ENCODE peak calls at places on chromosomes 6 and 20, in six cellular contexts. M is hepatocyte, N is MM.1S, A is OCI-LY7, U is HCT116, C is GM23338. Y is an unnamed sample.

GRCh38 chr6:33297956-33298772 is 578 bp downstream of the RGL2 start:
- DNase-seq in M (peak; percentile 79), C (peak; percentile 93), A (peak; percentile 64), U (peak; percentile 80), N (peak; percentile 61), Y (peak; percentile 89)

GRCh38 chr6:25876203-25876602 is 2.2 kb upstream of the SLC17A3 start:
- DNase-seq in M (no peak), C (no peak), A (no peak), U (no peak), N (no peak), Y (no peak)

GRCh38 chr6:132227937-132228336 is 173.3 kb downstream of the MOXD1 start:
- DNase-seq in A (no peak), N (no peak), C (no peak), M (no peak), U (no peak), Y (peak; percentile 69)

GRCh38 chr6:132228894-132229293 is 172.4 kb downstream of the MOXD1 start:
- DNase-seq in M (no peak), C (no peak), U (no peak), A (no peak), N (no peak), Y (no peak)

GRCh38 chr6:4128072-4128471 is 7.3 kb downstream of the ECI2 start:
- DNase-seq in C (no peak), U (no peak), N (no peak), M (no peak), A (no peak), Y (no peak)

GRCh38 chr6:2853766-2854393 is 12.2 kb upstream of the SERPINB1 start:
- DNase-seq in M (peak; percentile 62), A (peak; percentile 70), U (peak; percentile 87), N (no peak), C (peak; percentile 73), Y (peak; percentile 87)

GRCh38 chr20:54062812-54063280 is 7.5 kb downstream of the BCAS1 start:
- DNase-seq in A (peak; percentile 62), N (peak; percentile 67), U (peak; percentile 42), M (peak; percentile 61), C (peak; percentile 62), Y (peak; percentile 75)

GRCh38 chr6:9554806-9555205 is 860.1 kb downstream of the TFAP2A start:
- DNase-seq in A (no peak), C (no peak), N (no peak), M (no peak), U (no peak), Y (no peak)

GRCh38 chr6:53095716-53096115 is 30.5 kb downstream of the FBXO9 start:
- DNase-seq in N (no peak), U (no peak), M (no peak), A (no peak), C (no peak), Y (peak; percentile 72)

GRCh38 chr20:54197621-54198604 is 10.0 kb upstream of the PFDN4 start:
- DNase-seq in N (peak; percentile 28), A (peak; percentile 21), M (peak; percentile 52), U (no peak), C (peak; percentile 45), Y (peak; percentile 85)

GRCh38 chr6:28922841-28923317 is 906 bp downstream of the TRIM27 start:
- DNase-seq in M (peak; percentile 59), N (peak; percentile 36), C (peak; percentile 63), A (peak; percentile 74), U (no peak), Y (peak; percentile 70)

GRCh38 chr6:96947055-96947454 is 22.5 kb downstream of the KLHL32 start:
- DNase-seq in A (no peak), C (no peak), M (no peak), N (peak; percentile 92), U (no peak), Y (no peak)

DNA sequence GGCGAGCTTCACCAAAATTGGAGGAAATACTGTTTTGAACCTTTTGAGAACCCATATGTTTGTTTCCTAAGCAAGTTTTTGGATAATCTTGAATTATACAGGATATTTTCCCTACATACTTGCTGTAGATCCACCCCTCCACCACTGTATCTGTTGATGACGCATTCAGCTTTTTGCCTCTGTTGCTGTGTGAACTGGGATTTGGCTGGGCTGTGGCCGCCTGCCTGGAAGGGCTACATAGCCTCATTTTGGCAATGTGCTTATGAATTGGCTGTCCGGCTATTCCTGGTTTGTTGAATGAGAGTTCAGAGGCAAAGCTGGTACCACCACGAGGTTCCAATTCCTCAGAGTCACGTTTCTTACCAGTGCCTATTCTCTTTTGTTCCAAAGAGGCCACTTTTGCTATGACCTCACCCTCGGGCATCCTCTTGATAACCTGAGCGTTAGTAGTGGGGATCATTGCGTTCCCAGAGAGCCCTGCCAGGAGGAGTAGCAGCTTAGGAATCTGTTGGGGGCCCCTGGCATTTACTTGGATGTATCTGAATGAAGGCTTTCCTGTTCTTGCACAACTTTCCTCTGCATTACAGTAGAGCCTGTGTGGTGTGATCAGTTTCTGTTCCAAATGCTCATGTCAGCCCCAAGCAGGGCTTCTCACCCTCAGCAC is 6.4 kb downstream of the FAM83D start:
- DNase-seq in U (no peak), C (peak; percentile 23), A (no peak), M (no peak), N (no peak), Y (peak; percentile 32)
- H3K4me3 ChIP-seq in U (no peak overlapping the region), C (no peak overlapping the region), A (peak overlapping the region; percentile 14), M (no peak overlapping the region), N (no peak overlapping the region), Y (no peak overlapping the region)

DNA sequence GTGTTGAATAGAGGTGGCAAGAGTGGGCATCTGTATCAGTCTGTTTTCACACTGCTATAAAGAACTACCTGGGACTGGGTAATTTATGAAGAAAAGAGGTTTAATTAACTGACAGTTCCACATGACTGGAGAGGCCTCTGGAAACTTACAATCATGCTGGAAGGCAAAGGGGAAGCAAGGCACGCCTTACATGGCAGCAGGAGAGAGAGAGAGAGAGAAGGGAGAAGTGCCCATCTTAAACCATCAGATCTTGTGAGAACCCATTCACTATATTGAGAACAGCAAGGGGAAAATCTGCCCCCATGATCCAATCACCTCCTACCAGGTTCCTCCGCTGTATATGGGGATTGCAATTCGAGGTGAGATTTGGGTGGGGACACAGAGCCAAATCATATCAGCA is 18.6 kb upstream of the PPP1R14C start:
- DNase-seq in M (no peak), U (no peak), C (no peak), N (no peak), A (no peak), Y (no peak)
- TF ChIP-seq EZH2phosphoT487 in M (no peak), U (no peak), C (no peak), N (no peak), A (no peak), Y (no peak)

GRCh38 chr6:154295733-154296132 is 60.9 kb downstream of the IPCEF1 start:
- DNase-seq in A (no peak), C (no peak), N (no peak), M (no peak), U (no peak), Y (no peak)

GRCh38 chr6:154297210-154297609 is 59.4 kb downstream of the IPCEF1 start:
- DNase-seq in N (no peak), A (no peak), C (no peak), U (no peak), M (no peak), Y (no peak)

GRCh38 chr6:154289818-154290508 is 66.6 kb downstream of the IPCEF1 start:
- DNase-seq in U (no peak), C (no peak), M (no peak), A (no peak), N (no peak), Y (no peak)

GRCh38 chr6:154292066-154292465 is 64.5 kb downstream of the IPCEF1 start:
- DNase-seq in C (no peak), M (no peak), N (no peak), A (no peak), U (no peak), Y (no peak)

DNA sequence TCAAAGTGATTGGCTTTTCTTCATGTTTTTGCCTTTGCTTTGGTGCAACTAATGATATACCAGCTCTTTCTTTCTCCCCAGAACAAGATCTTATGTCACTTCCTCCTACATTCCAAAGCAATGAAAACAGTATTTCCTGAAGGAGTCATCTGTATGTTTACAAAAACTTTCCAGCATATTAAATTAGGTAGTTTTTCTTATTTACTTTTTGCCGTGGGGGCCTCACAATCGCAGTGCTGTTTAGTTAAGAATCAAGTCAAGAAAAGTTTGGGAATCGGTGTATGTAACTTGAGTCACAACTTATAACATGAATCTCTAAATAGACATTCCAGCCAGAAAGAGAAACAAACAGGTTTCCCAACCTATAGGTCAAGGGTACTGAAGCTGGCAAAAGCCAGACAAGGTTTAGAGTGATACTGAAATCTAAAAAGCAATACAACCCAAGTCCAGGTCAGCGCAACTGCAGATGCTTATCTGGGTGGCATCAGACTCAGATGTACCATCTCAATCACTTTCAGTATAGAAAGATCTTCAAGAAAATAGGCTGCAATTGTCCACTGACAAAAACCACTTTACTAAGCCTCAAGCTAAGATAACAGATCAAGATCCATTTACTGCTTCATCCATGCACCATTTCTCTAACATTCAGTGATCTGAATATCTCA is 63.6 kb downstream of the IPCEF1 start:
- DNase-seq in M (peak; percentile 21), A (no peak), N (no peak), U (no peak), C (peak; percentile 2), Y (peak; percentile 74)
- H3K4me3 ChIP-seq in M (no peak overlapping the region), A (no peak overlapping the region), N (no peak overlapping the region), U (no peak overlapping the region), C (no peak overlapping the region), Y (peak overlapping the region; percentile 3)

DNA sequence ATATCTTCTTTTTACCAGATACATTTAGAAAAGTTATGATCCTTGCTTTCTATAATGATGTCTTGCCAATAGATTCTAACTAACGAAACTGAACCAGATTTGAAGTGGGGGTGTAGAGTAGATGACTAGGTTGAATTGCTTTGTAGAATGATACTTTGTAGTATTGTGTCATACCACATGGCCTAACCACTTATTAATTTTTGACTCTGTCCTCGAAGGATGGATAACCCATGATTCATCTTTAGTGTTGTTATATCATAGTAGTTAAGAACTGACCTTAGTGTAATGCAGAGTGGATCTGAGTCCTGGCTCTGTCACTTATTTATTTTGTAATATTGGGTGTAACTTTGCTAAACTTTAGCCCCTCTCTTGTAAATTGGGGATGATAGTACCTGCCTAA is 4.5 kb downstream of the PHF3 start:
- DNase-seq in N (no peak), C (no peak), U (no peak), M (no peak), A (no peak), Y (peak; percentile 83)
- TF ChIP-seq EZH2phosphoT487 in N (no peak), C (no peak), U (no peak), M (no peak), A (no peak), Y (no peak)

GRCh38 chr6:170292111-170292777 is 1.4 kb upstream of the DLL1 start:
- DNase-seq in M (no peak), U (no peak), A (no peak), N (no peak), C (peak; percentile 50), Y (peak; percentile 35)
- H3K4me3 ChIP-seq in M (peak overlapping the region; percentile 33), U (no peak overlapping the region), A (no peak overlapping the region), N (no peak overlapping the region), C (peak overlapping the region; percentile 78), Y (no peak overlapping the region)